ENCODE peak calls at places on chromosome 10, in five cellular contexts. L is HepG2, R is K562, S is SK-N-SH, F is GM12878. H is an unnamed sample.

GRCh38 chr10:43931308-43931930 is 282.7 kb upstream of the ZNF32 start:
- DNase-seq in L (no peak), R (no peak), S (no peak), F (no peak), H (no peak)

GRCh38 chr10:90407116-90407515 is 450.7 kb downstream of the HTR7 start:
- DNase-seq in L (no peak), R (no peak), S (no peak), F (no peak), H (no peak)

GRCh38 chr10:42974693-42975002 is 102.2 kb upstream of the RET start:
- DNase-seq in L (no peak), R (no peak), S (no peak), F (no peak), H (no peak)

GRCh38 chr10:25451401-25451800 is 276.6 kb downstream of the GPR158 start:
- DNase-seq in L (no peak), R (no peak), S (no peak), F (no peak), H (no peak)

GRCh38 chr10:74543276-74543675 is 283.1 kb upstream of the KAT6B start:
- DNase-seq in L (no peak), R (no peak), S (no peak), F (no peak), H (no peak)

GRCh38 chr10:94006591-94007550 is 13.1 kb downstream of the PLCE1 start:
- DNase-seq in L (no peak), R (peak; percentile 8), S (no peak), F (no peak), H (no peak)

GRCh38 chr10:95663496-95663895 is 7.0 kb upstream of the ALDH18A1 start:
- DNase-seq in L (no peak), R (no peak), S (no peak), F (no peak), H (no peak)

GRCh38 chr10:24944512-24945255 is 7.7 kb downstream of the PRTFDC1 start:
- DNase-seq in L (peak; percentile 69), R (peak; percentile 85), S (no peak), F (no peak), H (peak; percentile 79)

GRCh38 chr10:112189465-112189864 is 5.9 kb upstream of the GPAM start:
- DNase-seq in L (no peak), R (no peak), S (no peak), F (no peak), H (no peak)

GRCh38 chr10:16384064-16384463 is 52.7 kb upstream of the PTER start:
- DNase-seq in L (no peak), R (no peak), S (no peak), F (no peak), H (no peak)

GRCh38 chr10:5317547-5318107 is 47.1 kb upstream of the UCN3 start:
- DNase-seq in L (peak; percentile 19), R (peak; percentile 62), S (no peak), F (no peak), H (no peak)

GRCh38 chr10:28761084-28761875 is 84.0 kb downstream of the BAMBI start:
- DNase-seq in L (no peak), R (no peak), S (no peak), F (no peak), H (no peak)

GRCh38 chr10:129966370-129966769 is 2.3 kb upstream of the EBF3 start:
- DNase-seq in L (no peak), R (no peak), S (no peak), F (no peak), H (no peak)

GRCh38 chr10:65415318-65415717 is 1510.5 kb upstream of the LRRTM3 start:
- DNase-seq in L (no peak), R (no peak), S (no peak), F (no peak), H (no peak)

GRCh38 chr10:84966708-84967441 is 638.5 kb downstream of the CCSER2 start:
- DNase-seq in L (no peak), R (no peak), S (peak; percentile 14), F (no peak), H (no peak)

GRCh38 chr10:103612462-103613365 is 119.2 kb downstream of the NEURL1 start:
- DNase-seq in L (no peak), R (peak; percentile 63), S (no peak), F (no peak), H (no peak)

GRCh38 chr10:79930751-79931150 is 18.2 kb downstream of the SFTPD start:
- DNase-seq in L (no peak), R (no peak), S (no peak), F (no peak), H (no peak)

GRCh38 chr10:69452676-69453415 is 1.6 kb downstream of the TSPAN15 start:
- DNase-seq in L (no peak), R (no peak), S (no peak), F (no peak), H (no peak)

GRCh38 chr10:70992436-70992835 is 104.1 kb upstream of the PCBD1 start:
- DNase-seq in L (no peak), R (no peak), S (no peak), F (no peak), H (no peak)

GRCh38 chr10:35639021-35639521 is 3.0 kb downstream of the FZD8 start:
- DNase-seq in L (no peak), R (no peak), S (peak; percentile 28), F (no peak), H (no peak)

GRCh38 chr10:33832124-33832787 is 497.8 kb upstream of the NRP1 start:
- DNase-seq in L (peak; percentile 89), R (no peak), S (no peak), F (no peak), H (no peak)

GRCh38 chr10:28687683-28688001 is 10.3 kb downstream of the BAMBI start:
- DNase-seq in L (no peak), R (no peak), S (no peak), F (no peak), H (no peak)

GRCh38 chr10:112958275-112958995 is 8.4 kb downstream of the TCF7L2 start:
- DNase-seq in L (no peak), R (no peak), S (no peak), F (no peak), H (no peak)

GRCh38 chr10:49187044-49187484 is 1.1 kb downstream of the TMEM273 start:
- DNase-seq in L (no peak), R (no peak), S (no peak), F (no peak), H (no peak)

GRCh38 chr10:72274213-72274729 is 547 bp downstream of the DDIT4 start:
- DNase-seq in L (no peak), R (no peak), S (peak; percentile 65), F (no peak), H (no peak)

GRCh38 chr10:72276013-72276387 is 2.3 kb downstream of the DDIT4 start:
- DNase-seq in L (no peak), R (peak; percentile 15), S (no peak), F (no peak), H (peak; percentile 79)

GRCh38 chr10:72273410-72274212 is at the start of gene DDIT4:
- DNase-seq in L (peak; percentile 93), R (peak; percentile 99), S (peak; percentile 99), F (peak; percentile 97), H (peak; percentile 96)

GRCh38 chr10:72275351-72276012 is 1.8 kb downstream of the DDIT4 start:
- DNase-seq in L (no peak), R (peak; percentile 59), S (no peak), F (no peak), H (no peak)

DNA sequence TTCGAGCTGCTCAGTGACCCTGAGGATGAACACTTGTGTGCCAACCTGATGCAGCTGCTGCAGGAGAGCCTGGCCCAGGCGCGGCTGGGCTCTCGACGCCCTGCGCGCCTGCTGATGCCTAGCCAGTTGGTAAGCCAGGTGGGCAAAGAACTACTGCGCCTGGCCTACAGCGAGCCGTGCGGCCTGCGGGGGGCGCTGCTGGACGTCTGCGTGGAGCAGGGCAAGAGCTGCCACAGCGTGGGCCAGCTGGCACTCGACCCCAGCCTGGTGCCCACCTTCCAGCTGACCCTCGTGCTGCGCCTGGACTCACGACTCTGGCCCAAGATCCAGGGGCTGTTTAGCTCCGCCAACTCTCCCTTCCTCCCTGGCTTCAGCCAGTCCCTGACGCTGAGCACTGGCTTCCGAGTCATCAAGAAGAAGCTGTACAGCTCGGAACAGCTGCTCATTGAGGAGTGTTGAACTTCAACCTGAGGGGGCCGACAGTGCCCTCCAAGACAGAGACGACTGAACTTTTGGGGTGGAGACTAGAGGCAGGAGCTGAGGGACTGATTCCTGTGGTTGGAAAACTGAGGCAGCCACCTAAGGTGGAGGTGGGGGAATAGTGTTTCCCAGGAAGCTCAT is 1.1 kb downstream of the DDIT4 start:
- DNase-seq in L (no peak), R (peak; percentile 58), S (peak; percentile 76), F (no peak), H (no peak)
- TF ChIP-seq JUND in L (peak; percentile 10), R (peak; percentile 33), S (no peak), F (no peak), H (no peak)

GRCh38 chr10:97830064-97830463 is 19.6 kb upstream of the GOLGA7B start:
- DNase-seq in L (no peak), R (no peak), S (no peak), F (no peak), H (no peak)
- TF ChIP-seq YY1 in L (no peak), R (no peak), S (no peak), F (no peak), H (no peak)

GRCh38 chr10:44939691-44940401 is 19.8 kb upstream of the RASSF4 start:
- DNase-seq in L (peak; percentile 93), R (no peak), S (no peak), F (no peak), H (no peak)
- TF ChIP-seq ZBTB33 in L (no peak), R (no peak), S (no peak), F (no peak), H (no peak)

GRCh38 chr10:99777918-99778716 is 4.3 kb upstream of the ABCC2 start:
- DNase-seq in L (peak; percentile 39), R (no peak), S (no peak), F (no peak), H (no peak)
- TF ChIP-seq JUND in L (no peak), R (no peak), S (no peak), F (no peak), H (no peak)

GRCh38 chr10:50592961-50593418 is 30.8 kb downstream of the SGMS1 start:
- DNase-seq in L (no peak), R (peak; percentile 62), S (no peak), F (no peak), H (no peak)
- TF ChIP-seq YY1 in L (no peak), R (peak; percentile 71), S (no peak), F (no peak), H (no peak)

DNA sequence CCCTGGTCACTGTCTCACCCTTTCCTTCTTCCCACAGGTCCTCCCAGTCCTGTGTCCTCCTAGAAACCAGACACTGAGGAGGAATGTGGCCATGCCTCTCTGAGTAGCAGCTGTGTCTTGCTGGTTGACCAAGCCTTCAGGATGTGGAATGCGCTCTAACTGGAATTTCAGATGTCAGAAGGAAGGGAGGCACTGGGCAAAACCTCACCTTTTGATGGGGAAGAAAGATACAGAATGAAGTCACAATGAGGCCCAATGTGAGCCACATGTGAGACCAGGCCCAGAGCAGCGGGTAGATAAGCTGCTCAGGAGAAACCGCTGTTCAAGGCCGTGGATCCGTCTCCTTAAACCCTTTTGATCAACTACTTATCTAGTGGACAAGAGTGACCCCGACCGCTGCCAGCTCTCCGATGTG is 54.8 kb upstream of the ECHDC3 start:
- DNase-seq in L (no peak), R (peak; percentile 51), S (no peak), F (no peak), H (peak; percentile 32)
- TF ChIP-seq ZBTB33 in L (no peak), R (no peak), S (no peak), F (no peak), H (no peak)

GRCh38 chr10:114519306-114519669 is 115.0 kb upstream of the AFAP1L2 start:
- DNase-seq in L (no peak), R (no peak), S (no peak), F (no peak), H (peak; percentile 35)
- TF ChIP-seq JUND in L (no peak), R (no peak), S (no peak), F (no peak), H (no peak)

GRCh38 chr10:60735244-60735643 is 43.0 kb upstream of the CDK1 start:
- DNase-seq in L (no peak), R (no peak), S (no peak), F (no peak), H (no peak)
- TF ChIP-seq YY1 in L (no peak), R (no peak), S (no peak), F (no peak), H (no peak)